ENCODE peak calls at places on chromosomes 13 and 19, in eight cellular contexts. Z, Y, W, A, O, R, F and H are unnamed samples. For H3K27me3, the result is how much of the 10 kb centered on the place peaks cover.

GRCh38 chr19:53520547-53521372 is 17.2 kb upstream of the ZNF331 start:
- DNase-seq in Z (peak), W (peak), R (peak), Y (peak), A (peak), O (peak), F (peak), H (peak)

GRCh38 chr19:33781996-33782395 is 14.7 kb upstream of the KCTD15 start:
- DNase-seq in O (no peak), Z (no peak), A (no peak), W (peak), R (no peak), F (no peak), Y (no peak), H (no peak)

GRCh38 chr19:29450306-29450705 is 75.5 kb upstream of the VSTM2B start:
- DNase-seq in O (no peak), A (no peak), Y (no peak), Z (no peak), F (no peak), R (no peak), W (no peak), H (no peak)

GRCh38 chr13:40149611-40150283 is 494.3 kb downstream of the COG6 start:
- DNase-seq in Z (peak), A (no peak), O (peak), F (no peak), W (peak), Y (no peak), R (no peak), H (no peak)

GRCh38 chr19:35141627-35142401 is 1.2 kb upstream of the FXYD7 start:
- DNase-seq in Y (no peak), R (no peak), A (peak), Z (no peak), O (no peak), F (no peak), W (peak), H (peak)

GRCh38 chr19:15471639-15472101 is 7.3 kb upstream of the RASAL3 start:
- DNase-seq in A (no peak), Z (no peak), R (no peak), Y (no peak), F (no peak), O (no peak), W (no peak), H (no peak)

GRCh38 chr19:3984908-3985642 is at the start of gene EEF2:
- DNase-seq in W (peak), Z (peak), R (peak), F (peak), A (peak), Y (no peak), O (peak), H (peak)

GRCh38 chr13:99064624-99065249 is 86.9 kb upstream of the DOCK9 start:
- DNase-seq in R (no peak), A (no peak), O (no peak), Y (no peak), W (no peak), Z (no peak), F (no peak), H (no peak)

GRCh38 chr19:4841366-4841704 is 9.8 kb upstream of the TICAM1 start:
- DNase-seq in F (no peak), W (no peak), Y (no peak), Z (no peak), A (no peak), R (no peak), O (no peak), H (no peak)

GRCh38 chr13:24613128-24613527 is 67.1 kb upstream of the ATP12A start:
- DNase-seq in R (no peak), Y (no peak), O (no peak), W (no peak), Z (no peak), A (no peak), F (no peak), H (no peak)

GRCh38 chr19:52221031-52221430 is 31.2 kb downstream of the PPP2R1A start:
- DNase-seq in F (no peak), R (no peak), Y (no peak), A (no peak), O (no peak), W (no peak), Z (no peak), H (no peak)

GRCh38 chr13:114097893-114098688 is 34.3 kb downstream of the RASA3 start:
- DNase-seq in Z (no peak), R (no peak), A (peak), F (no peak), W (peak), O (peak), Y (no peak), H (no peak)

GRCh38 chr13:51811046-51811445 is 7.1 kb upstream of the DHRS12 start:
- DNase-seq in W (no peak), R (no peak), O (no peak), A (no peak), Z (no peak), F (no peak), Y (no peak), H (no peak)

GRCh38 chr13:73372691-73373627 is 314.2 kb downstream of the KLF5 start:
- DNase-seq in F (no peak), Y (no peak), O (no peak), R (no peak), Z (no peak), W (no peak), A (no peak), H (no peak)

GRCh38 chr13:38630780-38631179 is 56.1 kb upstream of the FREM2 start:
- DNase-seq in F (no peak), Z (no peak), O (no peak), Y (no peak), A (no peak), R (no peak), W (peak), H (no peak)

GRCh38 chr19:6536138-6536671 is 5.4 kb downstream of the TNFSF9 start:
- DNase-seq in O (no peak), Y (peak), W (peak), F (peak), R (peak), A (no peak), Z (peak), H (peak)

GRCh38 chr13:51821666-51822065 is 17.7 kb upstream of the DHRS12 start:
- DNase-seq in O (no peak), F (no peak), R (no peak), Y (no peak), W (no peak), A (no peak), Z (no peak), H (no peak)

GRCh38 chr13:48160879-48161278 is 66.0 kb upstream of the MED4 start:
- DNase-seq in Y (no peak), O (peak), F (no peak), A (no peak), W (peak), R (no peak), Z (no peak), H (no peak)

GRCh38 chr19:31938675-31939074 is 406.7 kb upstream of the ZNF507 start:
- DNase-seq in W (no peak), F (no peak), O (no peak), R (no peak), Y (no peak), Z (no peak), A (no peak), H (no peak)

GRCh38 chr13:53822136-53822535 is 793.5 kb downstream of the OLFM4 start:
- DNase-seq in Y (no peak), O (no peak), Z (no peak), R (no peak), W (peak), A (no peak), F (no peak), H (no peak)

GRCh38 chr19:49069026-49069425 is 3.5 kb downstream of the KCNA7 start:
- DNase-seq in Y (no peak), F (no peak), R (no peak), Z (no peak), W (no peak), O (no peak), A (no peak), H (no peak)

GRCh38 chr13:32938907-32939306 is 77.3 kb upstream of the KL start:
- DNase-seq in Z (no peak), F (no peak), A (no peak), O (no peak), W (no peak), R (no peak), Y (peak), H (no peak)

GRCh38 chr19:10214784-10215183 is 16.3 kb downstream of the S1PR2 start:
- DNase-seq in O (no peak), A (no peak), Z (no peak), F (no peak), Y (no peak), R (no peak), W (peak), H (no peak)

GRCh38 chr13:113390874-113391497 is 27.1 kb upstream of the GRTP1 start:
- DNase-seq in O (no peak), R (no peak), W (no peak), Y (no peak), F (no peak), A (no peak), Z (no peak), H (peak)

GRCh38 chr13:87235621-87236020 is 435.6 kb upstream of the SLITRK5 start:
- DNase-seq in Z (no peak), A (no peak), Y (no peak), R (no peak), F (no peak), W (no peak), O (no peak), H (no peak)

GRCh38 chr19:33197591-33198000 is 3.5 kb downstream of the LRP3 start:
- DNase-seq in Z (no peak), R (no peak), A (no peak), O (no peak), W (no peak), F (no peak), Y (no peak), H (no peak)

GRCh38 chr19:39217094-39217493 is 13.0 kb upstream of the SYCN start:
- DNase-seq in A (no peak), F (no peak), W (peak), O (no peak), R (no peak), Z (no peak), Y (no peak), H (no peak)

GRCh38 chr19:39211731-39212376 is 7.8 kb upstream of the SYCN start:
- DNase-seq in R (no peak), Y (no peak), O (no peak), F (no peak), Z (no peak), A (no peak), W (peak), H (no peak)

GRCh38 chr19:39208175-39208795 is 4.2 kb upstream of the SYCN start:
- DNase-seq in R (no peak), Z (no peak), A (no peak), Y (no peak), F (no peak), O (no peak), W (peak), H (no peak)

GRCh38 chr19:39209196-39209595 is 5.1 kb upstream of the SYCN start:
- DNase-seq in Y (no peak), W (no peak), A (no peak), Z (no peak), O (no peak), R (no peak), F (no peak), H (no peak)

DNA sequence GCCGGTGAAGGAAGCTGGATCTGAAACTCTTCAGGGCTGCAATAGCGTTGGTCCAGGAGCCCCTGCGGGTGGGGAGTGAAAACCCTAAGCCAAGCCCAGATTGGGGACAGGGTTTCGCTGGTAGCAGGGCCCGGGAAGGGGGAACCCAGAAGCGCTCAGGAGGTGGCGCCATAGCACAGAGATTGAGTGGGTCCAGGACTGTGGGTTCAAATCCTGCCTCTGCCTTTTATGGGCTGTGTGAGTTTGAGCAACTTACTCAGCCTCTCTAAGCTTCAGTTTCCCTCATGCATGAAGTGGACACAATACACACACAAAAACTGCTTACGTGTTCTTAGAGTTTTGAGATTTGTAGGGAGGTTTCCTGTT is 8.3 kb upstream of the SYCN start:
- DNase-seq in O (no peak), W (peak), Z (no peak), Y (no peak), A (no peak), F (peak), R (peak), H (no peak)
- TF ChIP-seq CTCF in O (no peak), W (peak), Z (peak), Y (peak), A (no peak), F (peak), R (peak), H (no peak)

GRCh38 chr19:45217957-45218334 is 27.3 kb downstream of the EXOC3L2 start:
- DNase-seq in R (no peak), W (no peak), O (no peak), Z (no peak), Y (no peak), A (no peak), F (no peak), H (no peak)
- H3K27me3 ChIP-seq in R (under half), W (under half), O (under half), Z (half or more), Y (under half), A (under half), F (half or more), H (under half)

GRCh38 chr13:97414392-97414791 is 19.6 kb upstream of the RAP2A start:
- DNase-seq in W (no peak), Z (no peak), O (no peak), R (no peak), F (no peak), A (no peak), Y (no peak), H (no peak)

GRCh38 chr13:97411894-97412460 is 22.0 kb upstream of the RAP2A start:
- DNase-seq in A (no peak), Y (no peak), W (no peak), O (no peak), F (no peak), R (no peak), Z (no peak), H (no peak)

GRCh38 chr13:97417698-97418097 is 16.3 kb upstream of the RAP2A start:
- DNase-seq in Y (no peak), A (no peak), W (no peak), O (no peak), Z (no peak), R (no peak), F (no peak), H (no peak)

GRCh38 chr13:97408938-97409337 is 25.0 kb upstream of the RAP2A start:
- DNase-seq in F (no peak), Y (no peak), A (no peak), O (no peak), Z (no peak), W (no peak), R (no peak), H (no peak)

DNA sequence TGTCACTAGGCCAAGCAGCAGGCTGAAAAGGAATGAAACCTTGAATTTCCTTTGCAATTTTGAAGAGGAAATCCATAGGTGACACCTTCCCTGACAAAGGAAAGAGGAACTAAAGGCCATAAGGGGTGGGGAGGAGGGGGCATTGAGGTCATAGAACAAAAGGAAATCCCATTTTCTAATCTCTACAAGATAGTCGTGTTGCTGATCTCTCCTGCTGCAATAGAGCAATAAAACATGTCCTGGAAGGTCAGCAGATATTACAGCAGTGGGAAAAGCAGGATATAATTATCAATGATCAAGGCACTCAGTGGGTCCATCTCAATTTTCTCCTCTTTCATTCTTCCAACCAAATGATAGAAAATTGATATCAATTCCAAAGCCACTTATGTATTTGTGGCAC is 20.3 kb upstream of the RAP2A start:
- DNase-seq in O (no peak), F (no peak), Y (no peak), R (no peak), Z (no peak), A (no peak), W (no peak), H (no peak)
- TF ChIP-seq CTCF in O (no peak), F (no peak), Y (no peak), R (no peak), Z (no peak), A (no peak), W (no peak), H (no peak)

DNA sequence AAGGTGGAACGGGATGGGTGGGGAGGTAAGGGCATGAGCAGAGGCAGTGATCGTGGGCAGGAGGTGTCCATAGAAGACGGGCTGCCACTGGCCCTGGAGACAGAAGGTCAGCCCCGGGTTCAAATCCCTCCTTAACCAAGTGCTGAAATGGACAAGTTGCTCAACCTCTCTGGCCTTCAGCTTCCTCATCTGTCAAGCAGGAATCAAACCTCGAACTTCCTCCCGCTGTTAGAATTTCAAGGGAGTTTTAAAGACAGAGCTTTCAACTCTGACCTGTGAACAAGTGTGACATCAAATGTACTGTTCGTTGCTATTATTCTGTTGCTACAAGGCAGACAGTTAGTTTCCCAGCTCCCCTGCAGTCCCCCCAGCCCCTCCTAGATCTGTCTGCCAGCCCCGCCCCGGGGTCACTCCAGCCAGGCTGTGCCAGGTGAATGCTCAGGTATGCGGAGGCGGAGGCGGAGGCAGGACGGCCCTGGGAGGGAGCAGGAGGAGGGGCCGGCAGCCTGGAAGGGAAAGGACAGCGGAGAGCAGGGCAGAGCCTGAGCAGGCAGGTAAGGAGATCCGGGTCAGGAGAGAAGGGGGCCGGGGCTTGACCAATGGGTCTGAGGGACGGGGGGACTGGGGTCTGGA is at the start of gene EPS8L1:
- DNase-seq in R (no peak), W (peak), A (peak), Z (peak), O (no peak), Y (no peak), F (no peak), H (no peak)
- H3K27me3 ChIP-seq in R (under half), W (under half), A (under half), Z (under half), O (half or more), Y (under half), F (under half), H (half or more)

GRCh38 chr13:41193469-41193868 is 900 bp downstream of the KBTBD7 start:
- DNase-seq in O (no peak), W (no peak), R (no peak), F (no peak), Y (no peak), A (no peak), Z (no peak), H (no peak)

GRCh38 chr13:41196011-41196410 is 1.6 kb upstream of the KBTBD7 start:
- DNase-seq in O (no peak), Y (no peak), W (peak), F (no peak), A (no peak), Z (no peak), R (no peak), H (no peak)

GRCh38 chr13:41199061-41199460 is 4.7 kb upstream of the KBTBD7 start:
- DNase-seq in A (no peak), Y (no peak), F (no peak), Z (no peak), R (no peak), W (no peak), O (no peak), H (no peak)

GRCh38 chr13:41196620-41197019 is 2.3 kb upstream of the KBTBD7 start:
- DNase-seq in Y (no peak), F (no peak), Z (no peak), R (no peak), A (no peak), W (no peak), O (no peak), H (no peak)

GRCh38 chr13:41193919-41194824 is at the start of gene KBTBD7:
- DNase-seq in A (peak), Z (peak), W (peak), Y (peak), O (peak), R (peak), F (peak), H (peak)
- TF ChIP-seq CTCF in A (no peak), Z (no peak), W (no peak), Y (peak), O (no peak), R (no peak), F (no peak), H (peak)